ENCODE peak calls at places on chromosomes 13 and 19, in six cellular contexts. One of them, this sample, is unnamed.

GRCh38 chr13:71522976-71523517 is 344.0 kb downstream of the DACH1 start:
- DNase-seq in activated CD8-positive, alpha-beta memory T cell treated with anti-CD3 and anti-CD28 coated beads for 48 hours: no peak
- DNase-seq in stimulated activated CD4-positive, alpha-beta T cell treated with anti-CD3 and anti-CD28 coated beads, TNF-alpha, amount 100 ng/mL, for 48 hours: no peak
- DNase-seq in Right ventricle myocardium superior: no peak
- DNase-seq in cardiac muscle cell: no peak
- DNase-seq in AG10803: no peak
- DNase-seq in this sample: no peak

GRCh38 chr19:55700813-55701212 is 25.8 kb downstream of the EPN1 start:
- DNase-seq in activated CD8-positive, alpha-beta memory T cell treated with anti-CD3 and anti-CD28 coated beads for 48 hours: no peak
- DNase-seq in stimulated activated CD4-positive, alpha-beta T cell treated with anti-CD3 and anti-CD28 coated beads, TNF-alpha, amount 100 ng/mL, for 48 hours: no peak
- DNase-seq in Right ventricle myocardium superior: peak; percentile 29
- DNase-seq in cardiac muscle cell: no peak
- DNase-seq in AG10803: no peak
- DNase-seq in this sample: no peak

GRCh38 chr19:53158119-53158656 is 665 bp downstream of the ZNF347 start:
- DNase-seq in activated CD8-positive, alpha-beta memory T cell treated with anti-CD3 and anti-CD28 coated beads for 48 hours: no peak
- DNase-seq in stimulated activated CD4-positive, alpha-beta T cell treated with anti-CD3 and anti-CD28 coated beads, TNF-alpha, amount 100 ng/mL, for 48 hours: peak; percentile 11
- DNase-seq in Right ventricle myocardium superior: peak; percentile 47
- DNase-seq in cardiac muscle cell: peak; percentile 42
- DNase-seq in AG10803: peak; percentile 16
- DNase-seq in this sample: peak; percentile 23

GRCh38 chr19:45772912-45773311 is 3.9 kb upstream of the SIX5 start:
- DNase-seq in activated CD8-positive, alpha-beta memory T cell treated with anti-CD3 and anti-CD28 coated beads for 48 hours: no peak
- DNase-seq in stimulated activated CD4-positive, alpha-beta T cell treated with anti-CD3 and anti-CD28 coated beads, TNF-alpha, amount 100 ng/mL, for 48 hours: no peak
- DNase-seq in Right ventricle myocardium superior: no peak
- DNase-seq in cardiac muscle cell: no peak
- DNase-seq in AG10803: no peak
- DNase-seq in this sample: no peak

GRCh38 chr13:101346942-101347728 is 69.2 kb downstream of the NALCN start:
- DNase-seq in activated CD8-positive, alpha-beta memory T cell treated with anti-CD3 and anti-CD28 coated beads for 48 hours: no peak
- DNase-seq in stimulated activated CD4-positive, alpha-beta T cell treated with anti-CD3 and anti-CD28 coated beads, TNF-alpha, amount 100 ng/mL, for 48 hours: no peak
- DNase-seq in Right ventricle myocardium superior: no peak
- DNase-seq in cardiac muscle cell: peak; percentile 7
- DNase-seq in AG10803: peak; percentile 61
- DNase-seq in this sample: no peak

GRCh38 chr19:23285948-23286347 is 35.8 kb upstream of the ZNF724 start:
- DNase-seq in activated CD8-positive, alpha-beta memory T cell treated with anti-CD3 and anti-CD28 coated beads for 48 hours: no peak
- DNase-seq in stimulated activated CD4-positive, alpha-beta T cell treated with anti-CD3 and anti-CD28 coated beads, TNF-alpha, amount 100 ng/mL, for 48 hours: no peak
- DNase-seq in Right ventricle myocardium superior: no peak
- DNase-seq in cardiac muscle cell: no peak
- DNase-seq in AG10803: no peak
- DNase-seq in this sample: no peak

GRCh38 chr13:44068169-44068568 is 188.5 kb downstream of the LACC1 start:
- DNase-seq in activated CD8-positive, alpha-beta memory T cell treated with anti-CD3 and anti-CD28 coated beads for 48 hours: no peak
- DNase-seq in stimulated activated CD4-positive, alpha-beta T cell treated with anti-CD3 and anti-CD28 coated beads, TNF-alpha, amount 100 ng/mL, for 48 hours: no peak
- DNase-seq in Right ventricle myocardium superior: no peak
- DNase-seq in cardiac muscle cell: peak; percentile 56
- DNase-seq in AG10803: no peak
- DNase-seq in this sample: no peak

GRCh38 chr13:32587774-32588165 is 1.5 kb downstream of the PDS5B start:
- DNase-seq in activated CD8-positive, alpha-beta memory T cell treated with anti-CD3 and anti-CD28 coated beads for 48 hours: no peak
- DNase-seq in stimulated activated CD4-positive, alpha-beta T cell treated with anti-CD3 and anti-CD28 coated beads, TNF-alpha, amount 100 ng/mL, for 48 hours: no peak
- DNase-seq in Right ventricle myocardium superior: no peak
- DNase-seq in cardiac muscle cell: no peak
- DNase-seq in AG10803: peak; percentile 18
- DNase-seq in this sample: no peak

GRCh38 chr13:71879129-71879535 is 12.1 kb upstream of the DACH1 start:
- DNase-seq in activated CD8-positive, alpha-beta memory T cell treated with anti-CD3 and anti-CD28 coated beads for 48 hours: no peak
- DNase-seq in stimulated activated CD4-positive, alpha-beta T cell treated with anti-CD3 and anti-CD28 coated beads, TNF-alpha, amount 100 ng/mL, for 48 hours: no peak
- DNase-seq in Right ventricle myocardium superior: no peak
- DNase-seq in cardiac muscle cell: peak; percentile 63
- DNase-seq in AG10803: no peak
- DNase-seq in this sample: no peak

GRCh38 chr13:40063743-40064142 is 408.3 kb downstream of the COG6 start:
- DNase-seq in activated CD8-positive, alpha-beta memory T cell treated with anti-CD3 and anti-CD28 coated beads for 48 hours: no peak
- DNase-seq in stimulated activated CD4-positive, alpha-beta T cell treated with anti-CD3 and anti-CD28 coated beads, TNF-alpha, amount 100 ng/mL, for 48 hours: no peak
- DNase-seq in Right ventricle myocardium superior: no peak
- DNase-seq in cardiac muscle cell: peak; percentile 19
- DNase-seq in AG10803: no peak
- DNase-seq in this sample: no peak

GRCh38 chr19:11020423-11020822 is 59.6 kb downstream of the SMARCA4 start:
- DNase-seq in activated CD8-positive, alpha-beta memory T cell treated with anti-CD3 and anti-CD28 coated beads for 48 hours: no peak
- DNase-seq in stimulated activated CD4-positive, alpha-beta T cell treated with anti-CD3 and anti-CD28 coated beads, TNF-alpha, amount 100 ng/mL, for 48 hours: no peak
- DNase-seq in Right ventricle myocardium superior: no peak
- DNase-seq in cardiac muscle cell: no peak
- DNase-seq in AG10803: no peak
- DNase-seq in this sample: no peak

GRCh38 chr13:23695711-23696512 is 125.7 kb downstream of the TNFRSF19 start:
- DNase-seq in activated CD8-positive, alpha-beta memory T cell treated with anti-CD3 and anti-CD28 coated beads for 48 hours: peak; percentile 16
- DNase-seq in stimulated activated CD4-positive, alpha-beta T cell treated with anti-CD3 and anti-CD28 coated beads, TNF-alpha, amount 100 ng/mL, for 48 hours: peak; percentile 31
- DNase-seq in Right ventricle myocardium superior: peak; percentile 85
- DNase-seq in cardiac muscle cell: peak; percentile 33
- DNase-seq in AG10803: no peak
- DNase-seq in this sample: no peak

GRCh38 chr19:19040417-19040816 is 7.0 kb downstream of the ARMC6 start:
- DNase-seq in activated CD8-positive, alpha-beta memory T cell treated with anti-CD3 and anti-CD28 coated beads for 48 hours: no peak
- DNase-seq in stimulated activated CD4-positive, alpha-beta T cell treated with anti-CD3 and anti-CD28 coated beads, TNF-alpha, amount 100 ng/mL, for 48 hours: no peak
- DNase-seq in Right ventricle myocardium superior: peak; percentile 58
- DNase-seq in cardiac muscle cell: peak; percentile 96
- DNase-seq in AG10803: peak; percentile 96
- DNase-seq in this sample: no peak

GRCh38 chr19:21602105-21602658 is 96.8 kb downstream of the ZNF429 start:
- DNase-seq in activated CD8-positive, alpha-beta memory T cell treated with anti-CD3 and anti-CD28 coated beads for 48 hours: no peak
- DNase-seq in stimulated activated CD4-positive, alpha-beta T cell treated with anti-CD3 and anti-CD28 coated beads, TNF-alpha, amount 100 ng/mL, for 48 hours: no peak
- DNase-seq in Right ventricle myocardium superior: no peak
- DNase-seq in cardiac muscle cell: no peak
- DNase-seq in AG10803: no peak
- DNase-seq in this sample: no peak

GRCh38 chr13:79477968-79478367 is 3.0 kb upstream of the NDFIP2 start:
- DNase-seq in activated CD8-positive, alpha-beta memory T cell treated with anti-CD3 and anti-CD28 coated beads for 48 hours: no peak
- DNase-seq in stimulated activated CD4-positive, alpha-beta T cell treated with anti-CD3 and anti-CD28 coated beads, TNF-alpha, amount 100 ng/mL, for 48 hours: no peak
- DNase-seq in Right ventricle myocardium superior: peak; percentile 62
- DNase-seq in cardiac muscle cell: peak; percentile 2
- DNase-seq in AG10803: no peak
- DNase-seq in this sample: no peak

GRCh38 chr19:42634409-42635232 is 39.9 kb upstream of the CEACAM8 start:
- DNase-seq in activated CD8-positive, alpha-beta memory T cell treated with anti-CD3 and anti-CD28 coated beads for 48 hours: no peak
- DNase-seq in stimulated activated CD4-positive, alpha-beta T cell treated with anti-CD3 and anti-CD28 coated beads, TNF-alpha, amount 100 ng/mL, for 48 hours: peak; percentile 53
- DNase-seq in Right ventricle myocardium superior: no peak
- DNase-seq in cardiac muscle cell: peak; percentile 43
- DNase-seq in AG10803: peak; percentile 25
- DNase-seq in this sample: no peak

GRCh38 chr13:102913924-102914628 is 68.2 kb downstream of the ERCC5 start:
- DNase-seq in activated CD8-positive, alpha-beta memory T cell treated with anti-CD3 and anti-CD28 coated beads for 48 hours: no peak
- DNase-seq in stimulated activated CD4-positive, alpha-beta T cell treated with anti-CD3 and anti-CD28 coated beads, TNF-alpha, amount 100 ng/mL, for 48 hours: no peak
- DNase-seq in Right ventricle myocardium superior: no peak
- DNase-seq in cardiac muscle cell: peak; percentile 55
- DNase-seq in AG10803: peak; percentile 51
- DNase-seq in this sample: no peak

This sample was measured in neural crest cell.